ENCODE peak calls at places on chromosome 20, in nine cellular contexts. U is lower lobe of right lung, N is ascending aorta, E is suprapubic skin, O is prostate gland, L is fibroblast of lung, A is ovary, S is PC-3, Z is stomach. W is an unnamed sample. For H3K4me1, the result is how much of the 10 kb centered on the place peaks cover.

GRCh38 chr20:42024653-42025052 is 406.5 kb upstream of the CHD6 start:
- DNase-seq in A (no peak), L (no peak), N (no peak), U (no peak), S (no peak), O (no peak), E (no peak), Z (no peak), W (peak)

GRCh38 chr20:48649104-48649626 is 178.6 kb downstream of the PREX1 start:
- DNase-seq in Z (no peak), O (no peak), U (no peak), L (no peak), S (no peak), N (no peak), A (no peak), E (no peak), W (no peak)

GRCh38 chr20:44464514-44464913 is 11.2 kb upstream of the TTPAL start:
- DNase-seq in U (no peak), S (peak), N (no peak), O (no peak), L (no peak), Z (no peak), E (no peak), A (no peak), W (no peak)

GRCh38 chr20:24158271-24158670 is 169.7 kb upstream of the GGTLC1 start:
- DNase-seq in Z (no peak), L (no peak), O (no peak), S (no peak), U (no peak), E (no peak), A (no peak), N (no peak), W (no peak)

GRCh38 chr20:10578607-10579006 is 95.2 kb downstream of the JAG1 start:
- DNase-seq in N (no peak), L (peak), A (no peak), O (no peak), S (peak), E (no peak), Z (no peak), U (no peak), W (no peak)

GRCh38 chr20:9626357-9626756 is 112.0 kb downstream of the LAMP5 start:
- DNase-seq in A (no peak), Z (no peak), N (no peak), E (no peak), U (no peak), S (peak), O (no peak), L (no peak), W (no peak)

GRCh38 chr20:19269737-19270325 is 57.4 kb downstream of the SLC24A3 start:
- DNase-seq in Z (no peak), U (no peak), N (peak), L (peak), A (no peak), E (no peak), S (no peak), O (no peak), W (no peak)

GRCh38 chr20:52539891-52540290 is 348.3 kb upstream of the ZFP64 start:
- DNase-seq in E (no peak), A (no peak), S (peak), O (no peak), Z (no peak), U (no peak), N (no peak), L (no peak), W (no peak)

DNA sequence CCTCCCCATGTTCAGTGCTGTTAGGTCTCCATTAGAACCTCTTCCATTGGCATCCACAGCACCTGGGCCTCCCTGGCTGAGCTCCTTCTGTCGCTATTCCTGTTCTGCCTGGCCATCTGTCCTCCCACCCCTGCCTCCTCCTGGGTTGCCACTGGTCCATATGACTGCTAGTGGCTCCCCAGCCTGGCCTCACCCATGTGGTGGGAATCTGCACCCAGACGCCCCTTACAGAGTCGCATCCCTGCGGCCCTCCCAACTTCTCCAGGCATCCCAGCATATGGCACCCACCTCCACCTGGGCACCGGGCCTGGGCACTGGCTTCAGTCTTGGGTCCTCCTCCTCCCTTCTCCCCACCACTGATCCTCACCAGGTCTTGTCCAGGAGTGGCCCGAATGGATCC is 7.7 kb downstream of the CDC25B start:
- DNase-seq in U (peak), Z (no peak), S (no peak), N (no peak), A (no peak), E (peak), O (no peak), L (no peak), W (peak)
- H3K4me1 ChIP-seq in U (half or more), Z (half or more), S (under half), N (under half), A (under half), E (half or more), O (under half), L (under half), W (under half)

GRCh38 chr20:56249244-56249955 is 868 bp downstream of the MC3R start:
- DNase-seq in A (peak), S (peak), L (no peak), O (peak), U (no peak), E (no peak), N (no peak), Z (no peak), W (no peak)
- TF ChIP-seq CTCF in A (no peak), S (peak), L (no peak), O (no peak), U (peak), E (peak), N (no peak), Z (peak), W (peak)

GRCh38 chr20:32582659-32583580 is 2.2 kb downstream of the NOL4L start:
- DNase-seq in E (no peak), N (no peak), S (no peak), L (no peak), Z (no peak), A (peak), O (no peak), U (no peak), W (peak)

GRCh38 chr20:32583581-32584045 is 1.5 kb downstream of the NOL4L start:
- DNase-seq in O (no peak), S (no peak), U (no peak), E (no peak), A (no peak), Z (no peak), N (no peak), L (no peak), W (no peak)

GRCh38 chr20:32580608-32580969 is 4.5 kb downstream of the NOL4L start:
- DNase-seq in U (no peak), N (no peak), Z (no peak), E (no peak), O (no peak), A (no peak), S (no peak), L (no peak), W (no peak)

GRCh38 chr20:32580970-32581838 is 3.9 kb downstream of the NOL4L start:
- DNase-seq in U (no peak), Z (no peak), L (no peak), S (no peak), A (no peak), O (no peak), N (no peak), E (no peak), W (no peak)

GRCh38 chr20:32581839-32582658 is 3.1 kb downstream of the NOL4L start:
- DNase-seq in A (no peak), E (no peak), U (no peak), Z (no peak), S (no peak), N (no peak), L (no peak), O (no peak), W (no peak)
- H3K4me3 ChIP-seq in A (no peak), E (no peak), U (no peak), Z (no peak), S (no peak), N (no peak), L (no peak), O (no peak), W (no peak)

GRCh38 chr20:51494241-51495110 is 48.0 kb downstream of the NFATC2 start:
- DNase-seq in U (no peak), A (no peak), E (no peak), N (no peak), S (no peak), Z (no peak), O (no peak), L (no peak), W (no peak)

GRCh38 chr20:51491393-51491792 is 51.1 kb downstream of the NFATC2 start:
- DNase-seq in U (no peak), S (no peak), L (no peak), N (no peak), Z (no peak), E (peak), O (no peak), A (no peak), W (no peak)

GRCh38 chr20:51492167-51493092 is 50.1 kb downstream of the NFATC2 start:
- DNase-seq in O (no peak), U (peak), N (peak), Z (peak), S (no peak), A (peak), E (peak), L (peak), W (peak)

GRCh38 chr20:51495921-51496545 is 46.5 kb downstream of the NFATC2 start:
- DNase-seq in O (no peak), A (no peak), Z (no peak), E (peak), S (no peak), N (no peak), L (no peak), U (no peak), W (no peak)

GRCh38 chr20:51493346-51493791 is 49.1 kb downstream of the NFATC2 start:
- DNase-seq in S (no peak), N (no peak), O (no peak), Z (no peak), L (no peak), A (no peak), U (no peak), E (peak), W (no peak)
- H3K4me1 ChIP-seq in S (under half), N (under half), O (under half), Z (under half), L (under half), A (under half), U (half or more), E (under half), W (under half)